ENCODE peak calls at places on chromosome 16, in eight cellular contexts. Z is mammary epithelial cell; J is psoas muscle; W is AG04450; E is ascending aorta; X is uterus; Y is activated CD8-positive, alpha-beta T cell treated with anti-CD3 and anti-CD28 coated beads for 36 hours; G is bronchial epithelial cell. A is an unnamed sample.

GRCh38 chr16:12539185-12539929 is 264.3 kb downstream of the CPPED1 start:
- DNase-seq in Z (peak), J (no peak), W (no peak), E (no peak), X (no peak), Y (peak), G (peak), A (peak)

GRCh38 chr16:5502467-5502869 is 404.9 kb upstream of the EEF2KMT start:
- DNase-seq in Z (no peak), J (no peak), W (no peak), E (no peak), X (no peak), Y (peak), G (no peak), A (no peak)

GRCh38 chr16:47503936-47504335 is 42.8 kb downstream of the PHKB start:
- DNase-seq in Z (peak), J (no peak), W (peak), E (no peak), X (no peak), Y (no peak), G (peak), A (peak)

GRCh38 chr16:20814761-20815160 is 8.4 kb downstream of the REXO5 start:
- DNase-seq in Z (no peak), J (no peak), W (no peak), E (no peak), X (no peak), Y (no peak), G (no peak), A (no peak)

GRCh38 chr16:27189335-27189972 is 13.9 kb upstream of the KDM8 start:
- DNase-seq in Z (no peak), J (no peak), W (no peak), E (no peak), X (no peak), Y (no peak), G (no peak), A (no peak)

GRCh38 chr16:89685916-89686315 is 573 bp upstream of the CDK10 start:
- DNase-seq in Z (no peak), J (no peak), W (no peak), E (no peak), X (no peak), Y (no peak), G (no peak), A (no peak)

GRCh38 chr16:55499951-55500350 is 8.9 kb upstream of the LPCAT2 start:
- DNase-seq in Z (peak), J (no peak), W (peak), E (no peak), X (no peak), Y (peak), G (peak), A (peak)

GRCh38 chr16:66856184-66856730 is 12.0 kb downstream of the CA7 start:
- DNase-seq in Z (no peak), J (no peak), W (no peak), E (no peak), X (no peak), Y (no peak), G (no peak), A (no peak)

GRCh38 chr16:66918355-66918754 is 330 bp downstream of the CDH16 start:
- DNase-seq in Z (no peak), J (no peak), W (no peak), E (no peak), X (no peak), Y (no peak), G (no peak), A (no peak)

GRCh38 chr16:13912891-13913290 is 7.1 kb upstream of the ERCC4 start:
- DNase-seq in Z (no peak), J (no peak), W (no peak), E (no peak), X (no peak), Y (no peak), G (no peak), A (no peak)

GRCh38 chr16:12067714-12068401 is 91.3 kb downstream of the SNX29 start:
- DNase-seq in Z (peak), J (no peak), W (peak), E (no peak), X (peak), Y (peak), G (peak), A (peak)

GRCh38 chr16:55701442-55702319 is 45.9 kb downstream of the SLC6A2 start:
- DNase-seq in Z (peak), J (peak), W (peak), E (no peak), X (peak), Y (peak), G (peak), A (peak)

GRCh38 chr16:67459858-67460144 is 21.2 kb downstream of the ATP6V0D1 start:
- DNase-seq in Z (no peak), J (peak), W (no peak), E (no peak), X (no peak), Y (no peak), G (no peak), A (no peak)

GRCh38 chr16:55835578-55835977 is 2.7 kb upstream of the CES1 start:
- DNase-seq in Z (no peak), J (peak), W (no peak), E (no peak), X (no peak), Y (no peak), G (no peak), A (peak)

GRCh38 chr16:68113059-68113757 is 28.0 kb downstream of the NFATC3 start:
- DNase-seq in Z (no peak), J (no peak), W (no peak), E (no peak), X (no peak), Y (no peak), G (no peak), A (no peak)

GRCh38 chr16:81627024-81627423 is 152.1 kb upstream of the PLCG2 start:
- DNase-seq in Z (no peak), J (no peak), W (no peak), E (no peak), X (no peak), Y (peak), G (no peak), A (no peak)

GRCh38 chr16:82735176-82735575 is 108.4 kb downstream of the CDH13 start:
- DNase-seq in Z (no peak), J (peak), W (no peak), E (no peak), X (no peak), Y (no peak), G (no peak), A (no peak)

GRCh38 chr16:77323695-77324094 is 111.1 kb downstream of the ADAMTS18 start:
- DNase-seq in Z (no peak), J (no peak), W (no peak), E (no peak), X (no peak), Y (no peak), G (no peak), A (no peak)

DNA sequence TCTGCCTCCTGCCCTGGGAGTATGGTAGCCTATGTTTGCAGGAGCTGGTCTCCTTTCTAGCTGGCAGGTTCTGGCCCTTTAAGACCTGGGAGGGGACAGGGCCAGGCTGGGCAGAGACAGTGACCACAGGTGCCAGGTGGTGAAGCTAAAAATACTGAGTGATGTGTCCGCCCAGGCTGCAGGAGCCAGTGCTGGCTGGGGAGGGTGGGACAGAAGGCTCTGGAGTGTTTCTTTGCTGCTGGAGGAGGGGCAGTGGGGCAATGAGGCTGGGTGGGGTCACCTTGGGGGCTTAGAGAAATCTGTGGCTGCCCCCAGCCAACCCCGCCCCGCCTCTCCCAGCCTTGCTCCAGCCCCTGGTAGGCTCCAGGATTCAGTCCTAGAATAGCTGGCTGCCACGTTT is 30.4 kb upstream of the SBK1 start:
- DNase-seq in Z (no peak), J (peak), W (no peak), E (no peak), X (no peak), Y (no peak), G (no peak), A (no peak)
- TF ChIP-seq CTCF in Z (no peak), J (no peak), W (no peak), E (no peak), X (no peak), Y (no peak), G (no peak), A (no peak)

GRCh38 chr16:28983644-28984043 is 1.2 kb upstream of the LAT start:
- DNase-seq in Z (no peak), J (no peak), W (no peak), E (no peak), X (no peak), Y (no peak), G (no peak), A (no peak)

GRCh38 chr16:28982949-28983348 is 1.9 kb upstream of the LAT start:
- DNase-seq in Z (no peak), J (no peak), W (no peak), E (no peak), X (no peak), Y (no peak), G (no peak), A (no peak)

GRCh38 chr16:28982418-28982817 is 2.4 kb upstream of the LAT start:
- DNase-seq in Z (no peak), J (no peak), W (no peak), E (no peak), X (no peak), Y (no peak), G (no peak), A (no peak)

GRCh38 chr16:28980929-28981328 is 3.9 kb upstream of the LAT start:
- DNase-seq in Z (no peak), J (no peak), W (no peak), E (no peak), X (no peak), Y (no peak), G (no peak), A (no peak)

DNA sequence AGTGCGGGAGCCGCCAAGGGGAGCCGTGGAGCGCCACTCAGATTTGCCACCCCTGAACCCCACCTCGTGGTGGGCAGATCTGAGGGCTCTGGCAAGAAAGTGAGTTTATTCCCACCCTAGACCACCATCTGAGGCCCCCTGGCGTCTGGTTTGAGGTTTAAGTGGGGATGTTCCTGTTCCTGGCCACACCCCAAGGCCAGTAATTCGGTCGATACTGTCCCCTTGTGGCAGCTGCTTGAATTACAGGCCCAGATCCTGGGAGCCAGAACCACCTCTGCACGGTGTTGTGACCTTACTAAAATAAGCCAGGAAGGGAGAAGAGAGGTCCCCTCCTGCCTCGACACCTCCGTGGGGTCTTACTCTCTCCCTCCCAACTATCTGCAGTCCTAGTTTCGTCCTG is 3.3 kb upstream of the LAT start:
- DNase-seq in Z (no peak), J (no peak), W (no peak), E (no peak), X (no peak), Y (peak), G (no peak), A (peak)
- TF ChIP-seq CTCF in Z (peak), J (peak), W (peak), E (no peak), X (peak), Y (peak), G (peak), A (peak)

GRCh38 chr16:3764409-3764808 is 47.1 kb upstream of the TRAP1 start:
- DNase-seq in Z (no peak), J (no peak), W (no peak), E (no peak), X (no peak), Y (no peak), G (no peak), A (no peak)
- TF ChIP-seq CTCF in Z (no peak), J (no peak), W (no peak), E (no peak), X (no peak), Y (no peak), G (no peak), A (no peak)

GRCh38 chr16:88355389-88356123 is 27.2 kb upstream of the ZNF469 start:
- DNase-seq in Z (no peak), J (peak), W (no peak), E (no peak), X (no peak), Y (no peak), G (no peak), A (no peak)
- TF ChIP-seq CTCF in Z (no peak), J (no peak), W (no peak), E (no peak), X (no peak), Y (no peak), G (no peak), A (no peak)

DNA sequence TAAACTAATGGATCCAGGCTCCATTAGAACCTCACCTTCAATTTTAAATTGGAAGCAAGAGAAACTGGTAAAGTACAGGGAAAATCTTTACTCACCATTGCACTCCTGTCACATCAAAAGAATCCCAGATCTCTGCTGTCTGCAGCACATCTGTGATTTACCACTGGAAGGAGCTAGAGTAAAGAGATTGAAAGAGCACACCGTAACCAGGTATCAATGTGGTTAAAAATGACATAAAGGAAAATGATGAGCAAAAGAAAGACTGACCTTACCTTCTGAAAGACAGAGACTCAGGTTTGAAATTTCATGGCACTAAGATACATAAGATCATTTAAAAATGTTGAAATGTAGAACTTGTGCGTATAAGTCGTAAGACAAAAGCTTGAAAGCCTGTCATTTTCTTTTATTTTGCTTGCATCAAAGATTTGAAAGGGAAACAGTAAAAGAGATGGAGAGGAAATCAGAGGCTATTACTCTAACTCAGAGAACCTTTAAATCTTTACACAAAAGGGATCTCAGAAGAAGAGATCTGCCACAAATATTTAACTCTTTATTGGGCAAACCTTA is 678.2 kb upstream of the GOT2 start:
- DNase-seq in Z (peak), J (no peak), W (no peak), E (no peak), X (no peak), Y (no peak), G (no peak), A (peak)
- TF ChIP-seq CTCF in Z (peak), J (no peak), W (peak), E (no peak), X (no peak), Y (no peak), G (no peak), A (peak)

GRCh38 chr16:49462989-49463371 is 89.4 kb downstream of the C16orf78 start:
- DNase-seq in Z (no peak), J (no peak), W (no peak), E (no peak), X (peak), Y (peak), G (no peak), A (no peak)
- TF ChIP-seq CTCF in Z (no peak), J (no peak), W (no peak), E (no peak), X (no peak), Y (no peak), G (no peak), A (no peak)

GRCh38 chr16:88308441-88309173 is 74.2 kb upstream of the ZNF469 start:
- DNase-seq in Z (no peak), J (peak), W (no peak), E (no peak), X (no peak), Y (no peak), G (no peak), A (no peak)

GRCh38 chr16:88310796-88311605 is 71.8 kb upstream of the ZNF469 start:
- DNase-seq in Z (no peak), J (peak), W (no peak), E (no peak), X (no peak), Y (no peak), G (no peak), A (no peak)

GRCh38 chr16:88309174-88309904 is 73.4 kb upstream of the ZNF469 start:
- DNase-seq in Z (no peak), J (peak), W (no peak), E (no peak), X (no peak), Y (no peak), G (no peak), A (no peak)

GRCh38 chr16:88312732-88313131 is 70.0 kb upstream of the ZNF469 start:
- DNase-seq in Z (no peak), J (no peak), W (no peak), E (no peak), X (no peak), Y (no peak), G (no peak), A (no peak)

DNA sequence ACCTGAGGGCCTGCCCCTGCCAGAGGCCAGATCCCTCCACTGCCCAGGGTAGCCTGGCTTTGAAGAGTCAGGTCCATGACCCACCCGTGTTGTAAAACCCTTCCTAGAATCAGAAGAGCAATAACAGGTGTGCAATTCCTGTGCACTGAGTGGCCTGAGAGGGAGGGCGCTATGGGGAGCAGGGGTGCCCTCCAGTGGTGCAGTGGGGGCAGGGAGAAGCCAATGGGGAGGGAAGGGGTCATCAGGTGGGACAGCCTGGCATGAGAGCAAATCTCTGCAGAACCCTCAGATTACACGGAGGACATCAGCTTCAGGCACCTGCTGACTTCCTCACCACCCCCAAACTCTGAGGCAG is 72.9 kb upstream of the ZNF469 start:
- DNase-seq in Z (no peak), J (peak), W (no peak), E (no peak), X (no peak), Y (no peak), G (no peak), A (no peak)
- TF ChIP-seq CTCF in Z (no peak), J (peak), W (peak), E (no peak), X (no peak), Y (no peak), G (peak), A (peak)

DNA sequence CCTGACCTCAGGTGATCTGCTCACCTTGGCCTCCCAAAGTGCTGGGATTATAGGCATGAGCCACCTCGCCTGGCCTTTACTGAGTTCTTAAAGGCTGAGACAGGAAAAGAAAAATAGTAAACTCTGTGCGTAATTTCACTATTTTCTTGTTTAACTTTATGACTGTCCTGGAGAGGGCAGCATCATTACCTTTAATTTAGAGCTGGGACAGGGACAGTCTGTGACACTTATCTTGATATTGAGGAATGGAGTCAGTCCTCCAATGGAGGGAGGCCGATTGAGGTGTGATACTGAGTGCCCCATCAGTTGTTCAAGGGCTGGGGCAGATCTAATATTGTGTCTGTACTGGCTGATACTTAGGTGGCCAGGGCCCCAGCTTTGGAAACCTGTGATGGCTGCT is 21.5 kb upstream of the SPN start:
- DNase-seq in Z (no peak), J (no peak), W (no peak), E (no peak), X (no peak), Y (peak), G (no peak), A (no peak)
- TF ChIP-seq CTCF in Z (no peak), J (no peak), W (no peak), E (no peak), X (no peak), Y (peak), G (no peak), A (no peak)

A was measured in MCF 10A.